ENCODE peak calls at places on chromosome 3, in six cellular contexts. S, L, P, K, R and V are unnamed samples.

GRCh38 chr3:184540777-184541681 is 20.6 kb upstream of the EPHB3 start:
- DNase-seq in S (peak; percentile 55), L (no peak), P (no peak), K (peak; percentile 30), R (no peak), V (no peak)

GRCh38 chr3:134054881-134055280 is 25.2 kb upstream of the SLCO2A1 start:
- DNase-seq in S (no peak), L (no peak), P (no peak), K (no peak), R (no peak), V (no peak)

GRCh38 chr3:142642956-142643355 is 46.8 kb downstream of the PLS1 start:
- DNase-seq in S (no peak), L (no peak), P (no peak), K (no peak), R (no peak), V (no peak)

GRCh38 chr3:52086939-52087675 is 30.7 kb upstream of the DUSP7 start:
- DNase-seq in S (peak; percentile 27), L (no peak), P (no peak), K (peak; percentile 64), R (no peak), V (no peak)

GRCh38 chr3:132870596-132870995 is 148.4 kb upstream of the NPHP3 start:
- DNase-seq in S (no peak), L (no peak), P (peak; percentile 84), K (no peak), R (no peak), V (no peak)

GRCh38 chr3:50010959-50011358 is 71.0 kb downstream of the RBM6 start:
- DNase-seq in S (no peak), L (no peak), P (no peak), K (peak; percentile 48), R (no peak), V (no peak)

GRCh38 chr3:171744055-171744741 is 66.1 kb downstream of the PLD1 start:
- DNase-seq in S (no peak), L (no peak), P (no peak), K (no peak), R (no peak), V (no peak)

GRCh38 chr3:193782280-193782654 is 189.3 kb downstream of the OPA1 start:
- DNase-seq in S (peak; percentile 30), L (no peak), P (no peak), K (peak; percentile 4), R (no peak), V (no peak)

GRCh38 chr3:141360888-141361598 is 7.3 kb upstream of the ZBTB38 start:
- DNase-seq in S (peak; percentile 94), L (peak; percentile 90), P (no peak), K (peak; percentile 90), R (no peak), V (no peak)

GRCh38 chr3:122697952-122698625 is 17.4 kb downstream of the PARP14 start:
- DNase-seq in S (peak; percentile 30), L (no peak), P (no peak), K (no peak), R (no peak), V (no peak)

GRCh38 chr3:162525052-162525451 is 1028.4 kb downstream of the OTOL1 start:
- DNase-seq in S (peak; percentile 61), L (peak; percentile 94), P (no peak), K (peak; percentile 91), R (no peak), V (no peak)

GRCh38 chr3:123547881-123548534 is 36.8 kb downstream of the HACD2 start:
- DNase-seq in S (peak; percentile 57), L (no peak), P (no peak), K (no peak), R (no peak), V (no peak)

GRCh38 chr3:6455031-6455430 is 405.9 kb upstream of the GRM7 start:
- DNase-seq in S (no peak), L (no peak), P (no peak), K (no peak), R (no peak), V (no peak)

GRCh38 chr3:126258670-126259069 is 78.3 kb upstream of the ALDH1L1 start:
- DNase-seq in S (no peak), L (no peak), P (no peak), K (peak; percentile 44), R (no peak), V (no peak)

GRCh38 chr3:50453907-50454306 is 49.5 kb downstream of the CACNA2D2 start:
- DNase-seq in S (no peak), L (no peak), P (no peak), K (no peak), R (no peak), V (no peak)

GRCh38 chr3:73592154-73592877 is 32.4 kb downstream of the PDZRN3 start:
- DNase-seq in S (no peak), L (no peak), P (peak; percentile 67), K (no peak), R (no peak), V (no peak)

GRCh38 chr3:150407051-150407817 is 864 bp upstream of the TSC22D2 start:
- DNase-seq in S (no peak), L (peak; percentile 31), P (no peak), K (no peak), R (no peak), V (no peak)

GRCh38 chr3:71537211-71537611 is 46.3 kb downstream of the FOXP1 start:
- DNase-seq in S (peak; percentile 74), L (peak; percentile 74), P (no peak), K (peak; percentile 97), R (no peak), V (no peak)

GRCh38 chr3:37667359-37667758 is 194.3 kb upstream of the CTDSPL start:
- DNase-seq in S (no peak), L (no peak), P (no peak), K (no peak), R (no peak), V (no peak)

GRCh38 chr3:49611714-49612113 is 57.4 kb downstream of the BSN start:
- DNase-seq in S (no peak), L (no peak), P (no peak), K (no peak), R (no peak), V (no peak)

GRCh38 chr3:185176756-185177359 is 24.0 kb upstream of the C3orf70 start:
- DNase-seq in S (peak; percentile 63), L (no peak), P (no peak), K (peak; percentile 51), R (no peak), V (no peak)

GRCh38 chr3:29488922-29489321 is 208.1 kb downstream of the RBMS3 start:
- DNase-seq in S (peak; percentile 29), L (no peak), P (no peak), K (no peak), R (no peak), V (no peak)

GRCh38 chr3:122416966-122417365 is 1.1 kb upstream of the WDR5B start:
- DNase-seq in S (peak; percentile 26), L (no peak), P (no peak), K (peak; percentile 8), R (no peak), V (no peak)

GRCh38 chr3:112384769-112385168 is 51.8 kb downstream of the CD200 start:
- DNase-seq in S (no peak), L (no peak), P (no peak), K (no peak), R (no peak), V (no peak)